ENCODE peak calls at places on chromosomes 7 and 10, in four cellular contexts. B, P, L and H are unnamed samples.

GRCh38 chr10:72740526-72740925 is 48.6 kb downstream of the MCU start:
- DNase-seq in P (peak), L (peak), B (no peak), H (no peak)

GRCh38 chr10:34607894-34608293 is 207.2 kb downstream of the PARD3 start:
- DNase-seq in L (no peak), B (no peak), P (no peak), H (no peak)

GRCh38 chr7:112001089-112001826 is 204.9 kb downstream of the DOCK4 start:
- DNase-seq in P (peak), B (no peak), L (peak), H (no peak)

GRCh38 chr7:70738080-70738479 is 393.9 kb upstream of the GALNT17 start:
- DNase-seq in B (no peak), P (peak), L (peak), H (peak)

GRCh38 chr7:26683277-26683676 is 181.1 kb downstream of the SKAP2 start:
- DNase-seq in L (no peak), B (no peak), P (no peak), H (no peak)

GRCh38 chr10:15738237-15738928 is 18.7 kb upstream of the ITGA8 start:
- DNase-seq in P (peak), L (no peak), B (no peak), H (no peak)

GRCh38 chr7:40916811-40917210 is 782.0 kb downstream of the SUGCT start:
- DNase-seq in P (no peak), B (no peak), L (no peak), H (no peak)

GRCh38 chr10:21402606-21403083 is 122.8 kb downstream of the SKIDA1 start:
- DNase-seq in P (peak), L (peak), B (no peak), H (peak)

GRCh38 chr10:79025113-79025832 is 43.5 kb upstream of the ZMIZ1 start:
- DNase-seq in P (no peak), B (no peak), L (no peak), H (no peak)

GRCh38 chr7:30836991-30837390 is 65.8 kb downstream of the MINDY4 start:
- DNase-seq in B (no peak), P (no peak), L (no peak), H (no peak)

GRCh38 chr10:24894309-24894708 is 58.1 kb downstream of the PRTFDC1 start:
- DNase-seq in P (peak), L (peak), B (no peak), H (no peak)

GRCh38 chr7:480531-481218 is 39.0 kb downstream of the PDGFA start:
- DNase-seq in L (no peak), P (no peak), B (no peak), H (no peak)

GRCh38 chr10:7811000-7811399 is 7.3 kb upstream of the TAF3 start:
- DNase-seq in B (no peak), P (no peak), L (no peak), H (no peak)

GRCh38 chr7:134351424-134351823 is 34.7 kb upstream of the SLC35B4 start:
- DNase-seq in B (no peak), L (no peak), P (no peak), H (no peak)

GRCh38 chr7:145434811-145435210 is 599.0 kb upstream of the TPK1 start:
- DNase-seq in P (peak), L (no peak), B (no peak), H (no peak)

GRCh38 chr7:66376264-66376945 is 171.3 kb downstream of the TPST1 start:
- DNase-seq in L (no peak), P (no peak), B (no peak), H (no peak)

GRCh38 chr10:30186371-30186875 is 127.0 kb upstream of the JCAD start:
- DNase-seq in L (no peak), P (peak), B (no peak), H (peak)

GRCh38 chr7:142815099-142815498 is 39.8 kb upstream of the EPHB6 start:
- DNase-seq in L (no peak), P (no peak), B (no peak), H (no peak)

GRCh38 chr7:90879924-90880323 is 283.8 kb downstream of the CDK14 start:
- DNase-seq in L (no peak), B (no peak), P (no peak), H (no peak)

GRCh38 chr10:103739039-103739764 is 116.2 kb downstream of the SH3PXD2A start:
- DNase-seq in B (no peak), L (peak), P (peak), H (no peak)

GRCh38 chr7:351256-351655 is 61.3 kb downstream of the FOXL3 start:
- DNase-seq in L (no peak), P (no peak), B (no peak), H (no peak)

GRCh38 chr7:76252020-76252419 is 50.3 kb downstream of the SRRM3 start:
- DNase-seq in P (no peak), B (no peak), L (no peak), H (no peak)